ENCODE peak calls at places on chromosomes 6 and 20, in four cellular contexts. R, J, A and E are unnamed samples.

GRCh38 chr6:156980515-156980914 is 203.3 kb downstream of the ARID1B start:
- DNase-seq in J (no peak), R (no peak), A (no peak), E (no peak)

GRCh38 chr20:53331151-53331973 is 262.3 kb downstream of the ZNF217 start:
- DNase-seq in R (no peak), A (peak; percentile 41), J (no peak), E (peak; percentile 3)

GRCh38 chr6:36920546-36920945 is 34.0 kb upstream of the PI16 start:
- DNase-seq in A (no peak), R (no peak), J (no peak), E (no peak)

GRCh38 chr20:45833883-45834796 is 541 bp downstream of the SNX21 start:
- DNase-seq in J (no peak), R (peak; percentile 90), A (peak; percentile 47), E (no peak)

GRCh38 chr20:60058869-60059268 is 100.6 kb downstream of the CDH26 start:
- DNase-seq in R (no peak), A (no peak), J (no peak), E (no peak)

GRCh38 chr6:104956663-104957294 is at the start of gene LIN28B:
- DNase-seq in A (peak; percentile 43), R (no peak), J (no peak), E (no peak)

GRCh38 chr6:34276881-34277762 is 28.3 kb upstream of the SMIM29 start:
- DNase-seq in A (peak; percentile 85), J (no peak), R (no peak), E (no peak)

GRCh38 chr6:35401514-35401913 is 50.6 kb upstream of the FANCE start:
- DNase-seq in J (no peak), R (no peak), A (no peak), E (no peak)

GRCh38 chr20:1734269-1734858 is 76.8 kb upstream of the SIRPG start:
- DNase-seq in J (no peak), R (no peak), A (peak; percentile 23), E (no peak)

GRCh38 chr6:1917628-1918371 is 308.1 kb downstream of the FOXC1 start:
- DNase-seq in A (peak; percentile 44), R (no peak), J (peak; percentile 26), E (peak; percentile 33)

GRCh38 chr20:46850896-46851295 is 43.7 kb upstream of the EYA2 start:
- DNase-seq in J (no peak), A (no peak), R (no peak), E (no peak)

GRCh38 chr6:41713161-41713649 is 22.2 kb downstream of the TFEB start:
- DNase-seq in R (peak; percentile 91), J (no peak), A (no peak), E (no peak)

GRCh38 chr6:126831461-126831860 is 287.0 kb upstream of the RSPO3 start:
- DNase-seq in R (no peak), A (no peak), J (no peak), E (no peak)
- TF ChIP-seq CTCF in R (no peak), A (no peak), J (no peak), E (no peak)

GRCh38 chr6:52285174-52286068 is 879 bp upstream of the MCM3 start:
- DNase-seq in A (peak; percentile 30), J (no peak), R (no peak), E (no peak)
- TF ChIP-seq CTCF in A (no peak), J (peak; percentile 30), R (no peak), E (peak; percentile 31)

GRCh38 chr6:91337967-91338366 is 751.1 kb upstream of the MAP3K7 start:
- DNase-seq in A (no peak), R (no peak), J (no peak), E (no peak)
- TF ChIP-seq CTCF in A (no peak), R (no peak), J (peak; percentile 41), E (peak; percentile 7)

GRCh38 chr6:130560231-130560630 is 194.4 kb downstream of the TMEM200A start:
- DNase-seq in R (no peak), J (no peak), A (no peak), E (no peak)
- TF ChIP-seq CTCF in R (no peak), J (no peak), A (no peak), E (no peak)

GRCh38 chr6:119349041-119349340 is 570 bp downstream of the MAN1A1 start:
- DNase-seq in J (no peak), R (peak; percentile 87), A (no peak), E (no peak)

GRCh38 chr6:119349341-119350201 is at the start of gene MAN1A1:
- DNase-seq in R (peak; percentile 96), A (peak; percentile 87), J (peak; percentile 15), E (peak; percentile 66)

GRCh38 chr6:119350202-119351004 is 842 bp upstream of the MAN1A1 start:
- DNase-seq in A (peak; percentile 33), R (no peak), J (peak; percentile 23), E (peak; percentile 34)

GRCh38 chr6:119348308-119349040 is 1.1 kb downstream of the MAN1A1 start:
- DNase-seq in R (peak; percentile 86), J (no peak), A (peak; percentile 80), E (no peak)

DNA sequence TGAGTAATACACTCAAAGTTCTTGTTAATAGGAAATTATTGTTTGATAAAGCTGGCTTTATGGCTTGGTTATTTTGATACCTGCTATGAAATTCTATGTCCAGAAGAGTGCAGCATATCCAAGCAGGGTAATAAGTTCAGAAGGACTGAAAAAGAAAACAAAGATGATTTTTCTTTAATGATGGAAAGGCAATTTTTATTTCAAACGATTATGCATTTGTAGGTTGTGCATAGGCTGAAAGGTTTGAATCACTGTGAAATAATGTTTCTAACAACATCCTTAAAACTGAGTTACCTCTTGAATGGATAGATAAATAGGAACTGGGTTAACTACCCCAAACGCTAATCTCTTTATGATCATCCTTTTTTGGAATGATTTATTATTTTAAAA is 1.4 kb upstream of the MAN1A1 start:
- DNase-seq in J (no peak), A (no peak), R (no peak), E (peak; percentile 43)
- TF ChIP-seq CTCF in J (peak; percentile 66), A (peak; percentile 62), R (peak; percentile 18), E (peak; percentile 43)

GRCh38 chr6:132964868-132965382 is 150.6 kb downstream of the RPS12 start:
- DNase-seq in J (no peak), A (no peak), R (no peak), E (no peak)

GRCh38 chr6:132961122-132961521 is 146.8 kb downstream of the RPS12 start:
- DNase-seq in J (peak; percentile 68), R (no peak), A (peak; percentile 64), E (peak; percentile 51)

GRCh38 chr6:132961610-132962009 is 147.2 kb downstream of the RPS12 start:
- DNase-seq in R (no peak), J (no peak), A (peak; percentile 10), E (no peak)

GRCh38 chr6:132964101-132964867 is 149.9 kb downstream of the RPS12 start:
- DNase-seq in R (no peak), A (peak; percentile 77), J (no peak), E (no peak)

DNA sequence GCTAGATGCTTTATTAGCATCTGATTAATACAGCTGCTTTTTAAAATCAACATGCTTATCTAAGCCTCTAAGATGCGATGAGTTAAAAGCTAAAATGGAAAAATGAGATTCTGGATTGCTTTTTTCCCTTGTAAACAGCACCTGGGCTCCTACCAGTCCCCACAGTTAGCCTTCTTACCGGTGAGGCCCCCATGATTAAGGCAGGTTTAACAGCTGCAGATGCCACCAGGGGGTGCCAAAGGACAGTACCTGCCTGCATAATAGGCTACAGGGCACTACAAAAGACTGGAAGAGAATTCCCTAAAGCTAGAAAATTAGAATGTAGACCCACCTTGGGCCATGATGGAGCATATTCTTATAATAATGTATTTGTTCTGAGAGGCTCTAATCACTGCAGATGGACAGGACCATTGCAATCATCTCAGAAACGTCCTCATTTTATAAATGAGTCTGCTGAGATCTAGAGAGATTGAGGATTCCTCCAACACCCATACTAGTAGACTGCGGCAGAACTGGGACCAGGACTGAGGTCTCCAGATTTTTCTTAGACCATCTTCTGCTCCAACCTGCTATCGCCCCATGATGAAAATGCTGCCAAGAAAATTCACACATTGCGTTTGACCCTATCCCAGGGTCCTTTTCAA is 148.7 kb downstream of the RPS12 start:
- DNase-seq in A (peak; percentile 79), R (peak; percentile 53), J (no peak), E (peak; percentile 46)
- TF ChIP-seq CTCF in A (peak; percentile 92), R (peak; percentile 42), J (peak; percentile 89), E (peak; percentile 87)